ENCODE peak calls at places on chromosome 6, in five cellular contexts. O, A, C, L and E are unnamed samples.

GRCh38 chr6:110878751-110879539 is 4.4 kb downstream of the AMD1 start:
- DNase-seq in O (no peak), A (no peak), C (no peak), L (no peak), E (no peak)

GRCh38 chr6:13538084-13538483 is 36.3 kb upstream of the SIRT5 start:
- DNase-seq in O (no peak), A (no peak), C (no peak), L (no peak), E (no peak)

GRCh38 chr6:2773450-2773849 is 8.3 kb downstream of the WRNIP1 start:
- DNase-seq in O (no peak), A (no peak), C (no peak), L (no peak), E (no peak)

GRCh38 chr6:6699741-6700367 is 111.3 kb downstream of the LY86 start:
- DNase-seq in O (peak), A (peak), C (peak), L (peak), E (no peak)

GRCh38 chr6:37625591-37626374 is 71.9 kb downstream of the MDGA1 start:
- DNase-seq in O (no peak), A (peak), C (no peak), L (no peak), E (no peak)

GRCh38 chr6:160226118-160226541 is 32.5 kb downstream of the SLC22A2 start:
- DNase-seq in O (no peak), A (no peak), C (no peak), L (no peak), E (no peak)

GRCh38 chr6:81608776-81609175 is 143.7 kb downstream of the TENT5A start:
- DNase-seq in O (no peak), A (no peak), C (no peak), L (no peak), E (no peak)

GRCh38 chr6:22392711-22393110 is 95.9 kb upstream of the PRL start:
- DNase-seq in O (no peak), A (no peak), C (no peak), L (no peak), E (no peak)

GRCh38 chr6:154766993-154767392 is 33.8 kb downstream of the SCAF8 start:
- DNase-seq in O (no peak), A (no peak), C (no peak), L (no peak), E (no peak)

GRCh38 chr6:49454787-49455709 is 8.0 kb downstream of the MMUT start:
- DNase-seq in O (no peak), A (no peak), C (no peak), L (no peak), E (no peak)

GRCh38 chr6:140744648-140745320 is 1370.3 kb upstream of the CITED2 start:
- DNase-seq in O (no peak), A (no peak), C (no peak), L (no peak), E (no peak)

GRCh38 chr6:117448732-117449131 is 23.0 kb upstream of the ROS1 start:
- DNase-seq in O (no peak), A (no peak), C (no peak), L (no peak), E (no peak)

GRCh38 chr6:62272118-62272517 is 13.9 kb downstream of the KHDRBS2 start:
- DNase-seq in O (no peak), A (no peak), C (no peak), L (no peak), E (no peak)

GRCh38 chr6:143545976-143546547 is 34.5 kb upstream of the FUCA2 start:
- DNase-seq in O (no peak), A (no peak), C (no peak), L (no peak), E (no peak)

GRCh38 chr6:88538130-88538706 is 372.1 kb upstream of the CNR1 start:
- DNase-seq in O (no peak), A (no peak), C (no peak), L (no peak), E (no peak)

GRCh38 chr6:158815915-158816314 is 3.3 kb downstream of the EZR start:
- DNase-seq in O (no peak), A (no peak), C (no peak), L (no peak), E (no peak)

GRCh38 chr6:116036075-116036773 is 24.5 kb downstream of the FRK start:
- DNase-seq in O (no peak), A (no peak), C (no peak), L (no peak), E (no peak)

GRCh38 chr6:81842254-81842653 is 89.8 kb upstream of the TENT5A start:
- DNase-seq in O (no peak), A (no peak), C (no peak), L (no peak), E (no peak)

GRCh38 chr6:3090013-3090412 is 21.7 kb downstream of the RIPK1 start:
- DNase-seq in O (no peak), A (no peak), C (no peak), L (no peak), E (no peak)

GRCh38 chr6:22468566-22468965 is 100.8 kb upstream of the HDGFL1 start:
- DNase-seq in O (no peak), A (no peak), C (no peak), L (no peak), E (no peak)

GRCh38 chr6:144718431-144718830 is 433.3 kb downstream of the UTRN start:
- DNase-seq in O (no peak), A (no peak), C (no peak), L (no peak), E (no peak)

GRCh38 chr6:34986845-34987246 is 97.8 kb downstream of the ANKS1A start:
- DNase-seq in O (no peak), A (peak), C (peak), L (peak), E (no peak)

GRCh38 chr6:45724511-45724910 is 291.1 kb downstream of the CLIC5 start:
- DNase-seq in O (peak), A (no peak), C (no peak), L (no peak), E (no peak)

GRCh38 chr6:107264357-107264831 is 149.1 kb upstream of the BEND3 start:
- DNase-seq in O (no peak), A (no peak), C (no peak), L (no peak), E (no peak)

GRCh38 chr6:159981591-159982245 is 12.8 kb downstream of the IGF2R start:
- DNase-seq in O (no peak), A (no peak), C (peak), L (peak), E (no peak)

GRCh38 chr6:11485261-11485660 is 52.3 kb upstream of the TMEM170B start:
- DNase-seq in O (no peak), A (no peak), C (no peak), L (no peak), E (no peak)

GRCh38 chr6:39899540-39900295 is 34.5 kb downstream of the MOCS1 start:
- DNase-seq in O (no peak), A (no peak), C (peak), L (no peak), E (no peak)

GRCh38 chr6:44603044-44603686 is 215.7 kb downstream of the CDC5L start:
- DNase-seq in O (no peak), A (no peak), C (no peak), L (no peak), E (no peak)

GRCh38 chr6:106764353-106764980 is 135.1 kb downstream of the QRSL1 start:
- DNase-seq in O (no peak), A (no peak), C (no peak), L (no peak), E (no peak)

GRCh38 chr6:32519117-32519909 is 10.8 kb downstream of the HLA-DRB5 start:
- DNase-seq in O (no peak), A (peak), C (no peak), L (no peak), E (no peak)